ENCODE peak calls at places on chromosome 9, in six cellular contexts. B is stomach, D is sigmoid colon, J is esophagus squamous epithelium, A is transverse colon, H is A549. M is an unnamed sample.

GRCh38 chr9:3435732-3436131 is 90.1 kb downstream of the RFX3 start:
- DNase-seq in B (no peak), D (no peak), J (no peak), A (no peak), H (no peak), M (no peak)

GRCh38 chr9:107286057-107286456 is 3.0 kb downstream of the RAD23B start:
- DNase-seq in B (no peak), D (no peak), J (no peak), A (no peak), H (no peak), M (peak; percentile 45)

GRCh38 chr9:118689280-118689679 is 680.0 kb downstream of the BRINP1 start:
- DNase-seq in B (no peak), D (no peak), J (no peak), A (no peak), H (no peak), M (no peak)

GRCh38 chr9:2109066-2109650 is 94.0 kb downstream of the SMARCA2 start:
- DNase-seq in B (no peak), D (no peak), J (no peak), A (no peak), H (no peak), M (no peak)

GRCh38 chr9:38339087-38339486 is 53.4 kb upstream of the ALDH1B1 start:
- DNase-seq in B (no peak), D (no peak), J (no peak), A (no peak), H (no peak), M (peak; percentile 29)

GRCh38 chr9:87529666-87530065 is 32.0 kb downstream of the DAPK1 start:
- DNase-seq in B (no peak), D (no peak), J (no peak), A (no peak), H (no peak), M (peak; percentile 15)

GRCh38 chr9:79799691-79800345 is 228.1 kb downstream of the TLE4 start:
- DNase-seq in B (no peak), D (no peak), J (no peak), A (no peak), H (no peak), M (no peak)

GRCh38 chr9:134552349-134552990 is 89.1 kb upstream of the COL5A1 start:
- DNase-seq in B (no peak), D (peak; percentile 60), J (no peak), A (no peak), H (no peak), M (no peak)

GRCh38 chr9:88829276-88829675 is 162.0 kb upstream of the S1PR3 start:
- DNase-seq in B (no peak), D (no peak), J (no peak), A (no peak), H (no peak), M (no peak)

GRCh38 chr9:35812025-35812602 is at the start of gene SPAG8:
- DNase-seq in B (peak; percentile 94), D (peak; percentile 98), J (peak; percentile 82), A (peak; percentile 95), H (peak; percentile 98), M (peak; percentile 95)

GRCh38 chr9:93202919-93203712 is 19.2 kb downstream of the WNK2 start:
- DNase-seq in B (no peak), D (no peak), J (no peak), A (no peak), H (no peak), M (no peak)

GRCh38 chr9:98787766-98788335 is 8.5 kb downstream of the ANKS6 start:
- DNase-seq in B (no peak), D (peak; percentile 57), J (no peak), A (no peak), H (no peak), M (no peak)

GRCh38 chr9:33139421-33140228 is 27.5 kb downstream of the B4GALT1 start:
- DNase-seq in B (peak; percentile 35), D (peak; percentile 93), J (no peak), A (peak; percentile 62), H (no peak), M (peak; percentile 98)

GRCh38 chr9:115042781-115043509 is 75.0 kb downstream of the TNC start:
- DNase-seq in B (no peak), D (no peak), J (no peak), A (no peak), H (no peak), M (peak; percentile 80)

GRCh38 chr9:136081113-136081825 is 13.8 kb downstream of the NACC2 start:
- DNase-seq in B (peak; percentile 61), D (peak; percentile 87), J (no peak), A (no peak), H (no peak), M (no peak)

DNA sequence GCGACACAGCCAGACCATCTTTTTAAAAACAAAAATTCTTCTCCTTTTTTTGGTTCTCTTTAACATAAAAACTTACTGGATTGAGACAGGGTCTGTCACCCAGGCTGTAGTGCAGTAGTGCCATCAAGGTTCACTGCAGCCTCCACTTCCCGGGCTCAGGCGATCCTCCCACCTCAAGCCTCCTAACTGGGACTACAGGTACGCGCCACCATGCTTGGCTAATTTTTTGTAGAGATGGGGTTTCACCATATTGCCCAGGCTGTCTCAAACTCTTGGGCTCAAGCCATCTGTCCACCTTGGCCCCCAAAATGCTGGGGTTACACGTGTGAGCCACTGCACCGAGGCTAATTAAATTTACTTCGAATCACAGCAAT is 13.8 kb downstream of the HNRNPK start:
- DNase-seq in B (no peak), D (no peak), J (no peak), A (no peak), H (no peak), M (no peak)
- TF ChIP-seq POLR2A in B (no peak), D (no peak), J (no peak), A (no peak), H (no peak), M (no peak)

GRCh38 chr9:69035438-69036316 is at the start of gene FXN:
- DNase-seq in B (peak; percentile 85), D (peak; percentile 90), J (peak; percentile 6), A (peak; percentile 88), H (peak; percentile 70), M (peak; percentile 80)
- TF ChIP-seq POLR2A in B (no peak), D (no peak), J (no peak), A (peak; percentile 28), H (peak; percentile 60), M (peak; percentile 32)

GRCh38 chr9:21549251-21549765 is 67.2 kb upstream of the IFNE start:
- DNase-seq in B (peak; percentile 47), D (no peak), J (no peak), A (peak; percentile 19), H (no peak), M (no peak)
- TF ChIP-seq POLR2A in B (no peak), D (no peak), J (no peak), A (no peak), H (no peak), M (no peak)

DNA sequence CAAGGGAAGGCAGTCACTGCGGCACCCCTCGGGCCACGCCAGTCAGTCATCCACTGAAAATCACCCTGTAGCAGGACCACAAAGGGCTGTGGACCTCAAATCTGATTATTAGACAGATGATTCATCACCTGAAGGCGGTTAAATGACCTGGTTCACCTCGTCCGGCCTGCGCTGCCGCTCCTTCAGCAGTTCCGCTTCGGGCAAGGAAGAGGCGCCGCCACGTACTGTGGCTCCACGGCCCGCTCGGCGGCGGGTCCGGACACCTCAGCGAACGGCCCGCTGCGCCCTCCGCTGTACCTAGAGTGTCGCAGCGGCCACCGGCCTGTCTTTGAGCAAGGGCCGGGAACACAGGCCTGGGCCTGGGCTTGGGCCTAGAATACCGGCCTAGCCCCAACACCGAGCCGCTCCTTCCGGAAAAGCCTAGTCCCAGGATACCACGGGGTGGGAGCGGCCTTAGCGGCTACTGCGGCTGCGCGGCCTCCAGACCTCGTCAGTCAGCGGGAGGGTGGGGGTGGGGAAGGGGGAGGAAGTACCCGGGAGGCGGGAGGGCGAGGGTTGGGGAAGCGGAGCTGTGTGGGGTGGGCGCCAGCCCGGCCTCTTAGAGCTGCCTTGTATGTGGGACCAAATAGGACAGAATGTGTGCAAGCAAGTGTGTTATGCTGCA is at the start of gene KLHL9:
- DNase-seq in B (peak; percentile 93), D (peak; percentile 97), J (peak; percentile 41), A (peak; percentile 94), H (peak; percentile 97), M (peak; percentile 98)
- TF ChIP-seq POLR2A in B (no peak), D (peak; percentile 20), J (no peak), A (peak; percentile 69), H (peak; percentile 71), M (peak; percentile 92)

DNA sequence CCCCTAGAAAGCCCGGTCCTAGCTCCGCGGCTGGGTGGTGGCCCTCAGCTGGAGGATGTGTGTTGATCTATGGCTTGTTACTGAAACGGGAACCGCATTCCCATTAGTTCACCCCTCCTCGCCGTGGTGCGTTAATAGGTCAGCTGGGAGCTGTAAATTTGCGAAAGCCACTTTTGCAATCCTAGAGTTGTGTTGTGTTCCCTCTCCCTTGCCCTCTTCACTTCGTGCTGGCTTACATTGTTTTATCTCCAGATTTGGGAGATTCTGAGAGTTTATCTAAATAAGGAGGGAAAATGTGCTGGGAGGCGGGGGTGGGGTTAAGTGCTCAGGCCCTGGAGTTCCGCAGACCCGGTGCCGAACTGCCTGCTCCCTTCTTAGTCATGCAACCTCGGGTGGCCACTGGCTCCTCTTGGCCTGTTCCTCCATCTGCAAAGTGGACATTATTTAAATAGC is 62.8 kb downstream of the HMCN2 start:
- DNase-seq in B (peak; percentile 37), D (peak; percentile 94), J (no peak), A (peak; percentile 56), H (no peak), M (peak; percentile 71)
- TF ChIP-seq POLR2A in B (no peak), D (no peak), J (no peak), A (no peak), H (no peak), M (no peak)

DNA sequence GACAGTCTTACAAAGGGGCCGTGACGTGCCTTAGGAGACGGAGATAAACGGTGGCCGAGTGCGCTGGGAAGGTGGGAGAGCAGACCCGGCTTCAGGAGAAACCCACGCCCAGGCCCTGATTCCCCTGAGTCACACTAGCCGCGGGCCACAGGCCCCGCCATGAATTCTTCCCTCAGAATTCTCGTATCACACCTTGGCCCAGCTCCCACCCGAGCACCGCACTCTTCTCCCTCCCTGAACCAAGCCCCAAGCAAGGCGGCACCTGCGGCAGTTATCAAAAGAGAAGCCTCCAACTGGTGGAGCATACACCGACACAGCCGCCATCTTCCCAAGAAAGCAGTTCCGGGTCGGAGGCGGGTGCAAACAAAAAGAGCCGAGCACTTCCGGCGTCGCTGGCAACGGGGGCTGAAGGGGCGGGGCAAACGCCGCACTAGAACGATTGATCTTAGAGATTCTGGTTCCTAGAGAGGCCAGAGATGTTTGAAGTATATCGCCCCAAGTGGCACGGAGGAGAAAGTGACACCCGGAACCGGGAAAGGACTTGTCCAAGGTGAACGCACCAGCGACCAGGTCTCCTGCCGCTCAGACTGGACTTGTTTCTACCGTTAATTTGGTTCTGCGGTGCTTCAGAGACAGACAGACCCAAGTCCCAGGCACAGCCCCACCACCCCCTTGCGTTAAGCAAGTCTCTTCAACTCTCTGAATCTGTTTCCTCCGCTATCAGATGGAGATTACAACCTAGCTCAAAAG is at the start of gene PSMB7:
- DNase-seq in B (peak; percentile 98), D (peak; percentile 97), J (peak; percentile 84), A (peak; percentile 98), H (peak; percentile 92), M (peak; percentile 96)
- TF ChIP-seq POLR2A in B (no peak), D (peak; percentile 25), J (no peak), A (peak; percentile 56), H (peak; percentile 41), M (peak; percentile 70)